ENCODE peak calls at places on chromosome 6, in four cellular contexts. H, C, V and A are unnamed samples.

GRCh38 chr6:129131282-129131681 is 248.3 kb downstream of the LAMA2 start:
- DNase-seq in C (no peak), H (no peak), V (peak), A (no peak)

GRCh38 chr6:144285798-144286502 is 815 bp downstream of the UTRN start:
- DNase-seq in H (no peak), C (peak), V (peak), A (no peak)

GRCh38 chr6:23511797-23512196 is 614.2 kb upstream of the NRSN1 start:
- DNase-seq in H (no peak), V (no peak), C (no peak), A (no peak)

GRCh38 chr6:30042914-30043313 is 18.2 kb upstream of the POLR1H start:
- DNase-seq in V (no peak), H (no peak), C (no peak), A (no peak)

GRCh38 chr6:36752886-36753506 is 55.4 kb downstream of the RAB44 start:
- DNase-seq in V (no peak), H (no peak), C (no peak), A (no peak)

GRCh38 chr6:40308533-40309306 is 278.4 kb downstream of the LRFN2 start:
- DNase-seq in C (peak), H (no peak), V (peak), A (no peak)

GRCh38 chr6:33918175-33918695 is 114.4 kb upstream of the MLN start:
- DNase-seq in H (no peak), V (no peak), C (no peak), A (no peak)

GRCh38 chr6:112145080-112145573 is 57.7 kb downstream of the FAM229B start:
- DNase-seq in C (peak), H (no peak), V (no peak), A (no peak)

GRCh38 chr6:17339308-17339670 is 54.1 kb upstream of the CAP2 start:
- DNase-seq in V (no peak), H (no peak), C (no peak), A (no peak)

GRCh38 chr6:10621847-10622246 is 72.6 kb downstream of the C6orf52 start:
- DNase-seq in C (peak), V (no peak), H (no peak), A (no peak)

GRCh38 chr6:111746983-111747773 is 126.1 kb downstream of the FYN start:
- DNase-seq in H (no peak), V (no peak), C (no peak), A (no peak)

GRCh38 chr6:77025824-77026223 is 437.5 kb downstream of the HTR1B start:
- DNase-seq in V (no peak), C (no peak), H (no peak), A (no peak)

GRCh38 chr6:119562168-119562567 is 212.6 kb upstream of the MAN1A1 start:
- DNase-seq in V (no peak), C (no peak), H (no peak), A (no peak)

GRCh38 chr6:28245206-28245941 is 6.7 kb downstream of the ZKSCAN4 start:
- DNase-seq in V (no peak), C (no peak), H (no peak), A (no peak)

GRCh38 chr6:112298021-112298745 is 43.8 kb upstream of the LAMA4 start:
- DNase-seq in H (no peak), C (no peak), V (peak), A (no peak)

GRCh38 chr6:88855521-88856152 is 107.8 kb downstream of the RNGTT start:
- DNase-seq in H (no peak), V (no peak), C (no peak), A (no peak)

GRCh38 chr6:100726741-100727140 is 154.4 kb downstream of the ASCC3 start:
- DNase-seq in V (peak), H (no peak), C (no peak), A (no peak)

GRCh38 chr6:92827104-92827503 is 592.3 kb downstream of the EPHA7 start:
- DNase-seq in H (no peak), V (no peak), C (no peak), A (no peak)

GRCh38 chr6:131059486-131059885 is 3.6 kb downstream of the EPB41L2 start:
- DNase-seq in V (peak), H (no peak), C (no peak), A (no peak)

GRCh38 chr6:117448732-117449131 is 23.0 kb upstream of the ROS1 start:
- DNase-seq in C (no peak), H (no peak), V (peak), A (no peak)

GRCh38 chr6:87722831-87723726 is 21.0 kb upstream of the AKIRIN2 start:
- DNase-seq in H (no peak), C (peak), V (peak), A (peak)

GRCh38 chr6:26305097-26305841 is 59.7 kb upstream of the BTN3A2 start:
- DNase-seq in C (peak), H (peak), V (peak), A (no peak)

GRCh38 chr6:12715437-12715836 is 1.1 kb upstream of the PHACTR1 start:
- DNase-seq in H (no peak), C (no peak), V (no peak), A (no peak)

GRCh38 chr6:124613050-124613449 is 349.2 kb upstream of the RNF217 start:
- DNase-seq in V (no peak), H (no peak), C (no peak), A (no peak)

GRCh38 chr6:135180458-135181332 is at the start of gene MYB:
- DNase-seq in C (peak), H (peak), V (peak), A (no peak)

GRCh38 chr6:9938801-9939200 is 476.1 kb downstream of the TFAP2A start:
- DNase-seq in V (no peak), H (no peak), C (no peak), A (no peak)

GRCh38 chr6:96803106-96803481 is 34.2 kb downstream of the GPR63 start:
- DNase-seq in H (no peak), C (no peak), V (no peak), A (no peak)

GRCh38 chr6:28589952-28590340 is 64.3 kb downstream of the GPX5 start:
- DNase-seq in C (no peak), V (no peak), H (no peak), A (no peak)

GRCh38 chr6:86683132-86683908 is 254.0 kb upstream of the HTR1E start:
- DNase-seq in H (no peak), C (no peak), V (no peak), A (no peak)

GRCh38 chr6:150567360-150567759 is 32.3 kb upstream of the PLEKHG1 start:
- DNase-seq in H (no peak), C (no peak), V (no peak), A (no peak)

GRCh38 chr6:30793521-30794194 is 49.3 kb upstream of the IER3 start:
- DNase-seq in C (no peak), V (peak), H (no peak), A (no peak)

GRCh38 chr6:32840604-32841246 is 2.2 kb upstream of the TAP2 start:
- DNase-seq in V (no peak), H (no peak), C (no peak), A (no peak)

GRCh38 chr6:111237757-111238260 is 150.5 kb downstream of the SLC16A10 start:
- DNase-seq in H (no peak), C (no peak), V (peak), A (no peak)

GRCh38 chr6:28747631-28748157 is 176.1 kb downstream of the TRIM27 start:
- DNase-seq in V (peak), C (peak), H (no peak), A (no peak)

GRCh38 chr6:117463762-117464665 is 18.5 kb upstream of the DCBLD1 start:
- DNase-seq in C (no peak), V (peak), H (no peak), A (no peak)

GRCh38 chr6:81759782-81760181 is 7.3 kb upstream of the TENT5A start:
- DNase-seq in C (no peak), H (no peak), V (no peak), A (no peak)

GRCh38 chr6:30130887-30131862 is 4.8 kb upstream of the TRIM40 start:
- DNase-seq in C (peak), H (peak), V (peak), A (peak)

GRCh38 chr6:95230071-95230740 is 347.1 kb upstream of the MANEA start:
- DNase-seq in V (no peak), C (no peak), H (no peak), A (no peak)

GRCh38 chr6:100730581-100730980 is 150.5 kb downstream of the ASCC3 start:
- DNase-seq in V (no peak), H (no peak), C (no peak), A (no peak)